ENCODE peak calls at places on chromosomes 4 and X, in eight cellular contexts. M is neural crest cell, K is Calu3, Y is brain microvascular endothelial cell, P is stomach, J is GM12865, U is omental fat pad, E is heart left ventricle. V is an unnamed sample.
A peak's percentile ranks its signal among the peaks of the same experiment; 100 is the strongest.

GRCh38 chr4:53688186-53688790 is 97.0 kb upstream of the LNX1 start:
- DNase-seq in M (no peak), K (peak; percentile 2), Y (peak; percentile 99), P (no peak), J (peak; percentile 69), U (no peak), E (peak; percentile 59), V (peak; percentile 99)

GRCh38 chrX:72308566-72309296 is 3.0 kb upstream of the CITED1 start:
- DNase-seq in M (peak; percentile 53), K (peak; percentile 68), Y (peak; percentile 63), P (peak; percentile 64), J (no peak), U (peak; percentile 52), E (peak; percentile 53), V (peak; percentile 32)

GRCh38 chr4:108512615-108513505 is 107.5 kb upstream of the RPL34 start:
- DNase-seq in M (peak; percentile 37), K (peak; percentile 25), Y (peak; percentile 43), P (no peak), J (peak; percentile 47), U (no peak), E (peak; percentile 31), V (peak; percentile 13)

GRCh38 chr4:136471051-136471450 is 1061.2 kb downstream of the PCDH18 start:
- DNase-seq in M (no peak), K (no peak), Y (no peak), P (no peak), J (no peak), U (no peak), E (no peak), V (no peak)

GRCh38 chr4:188619456-188620149 is 480.4 kb downstream of the TRIML1 start:
- DNase-seq in M (no peak), K (no peak), Y (no peak), P (no peak), J (no peak), U (no peak), E (no peak), V (no peak)

GRCh38 chr4:96483308-96484030 is 643.6 kb downstream of the PDHA2 start:
- DNase-seq in M (no peak), K (no peak), Y (no peak), P (no peak), J (no peak), U (no peak), E (no peak), V (no peak)

GRCh38 chr4:78936989-78937388 is 2.2 kb downstream of the PAQR3 start:
- DNase-seq in M (no peak), K (no peak), Y (no peak), P (no peak), J (no peak), U (no peak), E (no peak), V (no peak)

GRCh38 chrX:101206471-101206870 is 13.1 kb upstream of the DRP2 start:
- DNase-seq in M (no peak), K (no peak), Y (peak; percentile 51), P (no peak), J (peak; percentile 43), U (no peak), E (no peak), V (peak; percentile 20)

GRCh38 chr4:102295153-102295862 is 50.0 kb downstream of the SLC39A8 start:
- DNase-seq in M (no peak), K (no peak), Y (no peak), P (peak; percentile 46), J (no peak), U (no peak), E (no peak), V (no peak)

GRCh38 chr4:15147709-15148651 is 145.7 kb downstream of the CPEB2 start:
- DNase-seq in M (no peak), K (no peak), Y (no peak), P (no peak), J (no peak), U (no peak), E (no peak), V (no peak)

GRCh38 chrX:40278340-40279090 is 180.8 kb upstream of the BCOR start:
- DNase-seq in M (no peak), K (no peak), Y (peak; percentile 23), P (no peak), J (peak; percentile 22), U (no peak), E (no peak), V (no peak)

GRCh38 chr4:132071815-132072214 is 1077.3 kb upstream of the PCDH10 start:
- DNase-seq in M (no peak), K (no peak), Y (no peak), P (no peak), J (no peak), U (no peak), E (no peak), V (peak; percentile 27)

GRCh38 chrX:12898073-12898472 is 8.3 kb upstream of the TLR8 start:
- DNase-seq in M (no peak), K (no peak), Y (no peak), P (no peak), J (no peak), U (no peak), E (no peak), V (no peak)

GRCh38 chrX:136154998-136155397 is 7.7 kb downstream of the FHL1 start:
- DNase-seq in M (no peak), K (no peak), Y (no peak), P (no peak), J (no peak), U (no peak), E (no peak), V (no peak)

GRCh38 chr4:78362310-78362709 is 189.3 kb upstream of the ANXA3 start:
- DNase-seq in M (no peak), K (no peak), Y (no peak), P (no peak), J (no peak), U (no peak), E (no peak), V (no peak)

GRCh38 chrX:36431819-36432218 is 512.3 kb downstream of the CFAP47 start:
- DNase-seq in M (no peak), K (no peak), Y (peak; percentile 51), P (no peak), J (no peak), U (no peak), E (no peak), V (peak; percentile 41)

GRCh38 chr4:26298198-26298950 is 22.4 kb upstream of the RBPJ start:
- DNase-seq in M (no peak), K (no peak), Y (no peak), P (no peak), J (no peak), U (no peak), E (no peak), V (peak; percentile 52)

GRCh38 chr4:173270312-173271027 is 63.7 kb downstream of the HMGB2 start:
- DNase-seq in M (no peak), K (no peak), Y (no peak), P (no peak), J (no peak), U (no peak), E (no peak), V (no peak)

GRCh38 chrX:147803948-147804347 is 107.8 kb upstream of the FMR1 start:
- DNase-seq in M (no peak), K (peak; percentile 1), Y (no peak), P (no peak), J (peak; percentile 22), U (no peak), E (no peak), V (no peak)

GRCh38 chr4:26071688-26072087 is 157.7 kb downstream of the SMIM20 start:
- DNase-seq in M (no peak), K (no peak), Y (no peak), P (no peak), J (no peak), U (no peak), E (no peak), V (no peak)

GRCh38 chr4:73593631-73594241 is 26.5 kb downstream of the RASSF6 start:
- DNase-seq in M (peak; percentile 15), K (no peak), Y (peak; percentile 41), P (no peak), J (peak; percentile 53), U (no peak), E (no peak), V (peak; percentile 39)
- TF ChIP-seq CTCF in M (peak; percentile 73), K (no peak), Y (peak; percentile 58), P (peak; percentile 50), J (peak; percentile 36), U (no peak), E (peak; percentile 57), V (peak; percentile 87)

DNA sequence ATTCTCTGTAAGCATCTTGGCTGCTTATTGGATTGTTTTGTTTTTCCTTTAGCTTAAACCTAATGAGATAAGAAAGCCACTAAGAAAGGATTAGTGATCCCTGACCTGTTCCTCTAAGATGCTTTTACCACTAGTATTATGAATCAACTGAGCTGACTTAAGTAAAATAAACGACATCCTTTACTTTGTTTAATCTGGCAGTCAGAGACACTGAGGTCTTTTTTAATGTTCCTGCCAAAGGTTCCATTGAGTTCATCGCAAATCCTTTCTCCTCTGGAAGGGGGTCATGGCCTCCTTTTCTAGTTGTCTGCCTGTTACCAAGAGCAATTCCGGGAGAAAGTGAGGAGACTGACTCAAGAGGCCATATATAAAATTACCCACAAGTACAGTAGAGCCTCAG is 1038.3 kb upstream of the SLIT2 start:
- DNase-seq in M (no peak), K (no peak), Y (peak; percentile 21), P (no peak), J (no peak), U (no peak), E (no peak), V (peak; percentile 21)
- TF ChIP-seq CTCF in M (no peak), K (no peak), Y (no peak), P (no peak), J (no peak), U (no peak), E (no peak), V (no peak)

GRCh38 chr4:176664964-176665363 is 127.8 kb downstream of the VEGFC start:
- DNase-seq in M (no peak), K (no peak), Y (no peak), P (no peak), J (no peak), U (no peak), E (no peak), V (no peak)

GRCh38 chr4:176654565-176655216 is 138.0 kb downstream of the VEGFC start:
- DNase-seq in M (no peak), K (no peak), Y (no peak), P (no peak), J (no peak), U (no peak), E (no peak), V (no peak)

GRCh38 chr4:176656108-176656507 is 136.6 kb downstream of the VEGFC start:
- DNase-seq in M (no peak), K (no peak), Y (no peak), P (no peak), J (no peak), U (no peak), E (no peak), V (no peak)

DNA sequence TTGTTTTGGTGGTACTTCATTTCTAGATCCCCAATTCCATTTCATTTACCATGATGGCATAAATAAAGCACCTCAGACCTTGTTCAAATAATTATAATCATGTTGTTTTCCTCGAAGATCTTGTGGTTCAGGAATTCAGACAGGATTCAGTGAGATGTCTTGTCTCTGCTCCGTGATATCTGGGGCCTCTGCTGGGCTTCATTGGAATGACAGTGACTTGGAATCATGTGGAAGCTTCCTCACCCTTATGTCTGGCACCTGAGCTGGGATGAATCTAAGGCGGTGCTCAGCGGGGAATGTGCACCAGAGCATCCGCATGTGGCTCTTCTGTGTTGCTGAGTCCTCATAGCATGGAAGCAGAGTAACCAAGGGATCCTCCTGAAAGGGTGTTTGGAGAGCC is 132.2 kb downstream of the VEGFC start:
- DNase-seq in M (no peak), K (no peak), Y (no peak), P (no peak), J (no peak), U (no peak), E (no peak), V (no peak)
- TF ChIP-seq CTCF in M (no peak), K (no peak), Y (peak; percentile 52), P (no peak), J (no peak), U (no peak), E (no peak), V (peak; percentile 56)

GRCh38 chr4:17009871-17010367 is 111.5 kb upstream of the LDB2 start:
- DNase-seq in M (no peak), K (no peak), Y (no peak), P (no peak), J (no peak), U (no peak), E (no peak), V (no peak)
- TF ChIP-seq CTCF in M (no peak), K (no peak), Y (no peak), P (no peak), J (no peak), U (no peak), E (no peak), V (no peak)